ENCODE peak calls at places on chromosomes 2 and 18, in seven cellular contexts. Z, U, N, I, H, V and J are unnamed samples.

GRCh38 chr2:197168705-197169104 is 141.9 kb downstream of the ANKRD44 start:
- DNase-seq in I (peak; percentile 82), V (no peak), N (peak; percentile 82), H (peak; percentile 68), U (peak; percentile 31), Z (peak; percentile 58), J (peak; percentile 54)

GRCh38 chr2:196274387-196274809 is 103.0 kb upstream of the STK17B start:
- DNase-seq in U (no peak), V (peak; percentile 32), I (no peak), H (no peak), N (peak; percentile 24), Z (no peak), J (no peak)

GRCh38 chr2:127092306-127092705 is 14.6 kb downstream of the BIN1 start:
- DNase-seq in H (no peak), Z (no peak), N (no peak), V (no peak), I (no peak), U (no peak), J (no peak)

GRCh38 chr2:186590538-186591441 is 934 bp downstream of the ITGAV start:
- DNase-seq in H (peak; percentile 71), N (peak; percentile 44), Z (no peak), U (no peak), V (no peak), I (no peak), J (no peak)

GRCh38 chr2:212766921-212767320 is 228.3 kb upstream of the ERBB4 start:
- DNase-seq in N (no peak), I (no peak), Z (no peak), U (no peak), V (no peak), H (no peak), J (no peak)

GRCh38 chr2:33791625-33792024 is 192.5 kb upstream of the FAM98A start:
- DNase-seq in H (no peak), N (no peak), V (peak; percentile 65), Z (no peak), U (no peak), I (no peak), J (peak; percentile 44)

GRCh38 chr2:176071330-176072291 is 12.2 kb downstream of the EVX2 start:
- DNase-seq in V (no peak), U (no peak), Z (no peak), N (no peak), H (no peak), I (peak; percentile 30), J (no peak)

GRCh38 chr2:1871171-1871570 is 126.9 kb upstream of the PXDN start:
- DNase-seq in N (no peak), V (no peak), H (no peak), Z (no peak), U (no peak), I (no peak), J (no peak)

GRCh38 chr2:231017250-231017636 is 20.1 kb upstream of the C2orf72 start:
- DNase-seq in N (no peak), U (no peak), I (no peak), H (peak; percentile 60), V (no peak), Z (peak; percentile 90), J (no peak)

GRCh38 chr2:180980943-180981898 is 816 bp downstream of the UBE2E3 start:
- DNase-seq in N (peak; percentile 47), Z (peak; percentile 10), U (no peak), V (no peak), H (peak; percentile 62), I (no peak), J (no peak)

GRCh38 chr2:43890855-43891254 is 52.1 kb downstream of the ABCG8 start:
- DNase-seq in V (no peak), Z (no peak), I (no peak), U (no peak), H (no peak), N (no peak), J (no peak)

GRCh38 chr18:35027206-35027605 is 14.0 kb upstream of the MAPRE2 start:
- DNase-seq in N (no peak), U (no peak), Z (no peak), I (no peak), H (no peak), V (no peak), J (no peak)

GRCh38 chr18:36942264-36942663 is 113.3 kb downstream of the KIAA1328 start:
- DNase-seq in V (no peak), H (no peak), I (peak; percentile 30), N (peak; percentile 57), U (no peak), Z (peak; percentile 38), J (no peak)

GRCh38 chr2:231686192-231687100 is 21.9 kb upstream of the PTMA start:
- DNase-seq in Z (no peak), U (no peak), I (no peak), N (no peak), H (no peak), V (no peak), J (no peak)

GRCh38 chr18:45664824-45665763 is 49.8 kb downstream of the SLC14A2 start:
- DNase-seq in I (peak; percentile 62), U (peak; percentile 33), V (peak; percentile 33), N (peak; percentile 74), H (peak; percentile 57), Z (peak; percentile 67), J (no peak)

GRCh38 chr18:25927830-25928229 is 162.6 kb downstream of the SS18 start:
- DNase-seq in H (no peak), N (peak; percentile 28), Z (no peak), V (no peak), U (no peak), I (no peak), J (no peak)

GRCh38 chr2:197952540-197953202 is 148.3 kb downstream of the PLCL1 start:
- DNase-seq in Z (peak; percentile 43), H (no peak), I (no peak), N (peak; percentile 33), U (no peak), V (no peak), J (no peak)

GRCh38 chr18:76970749-76971148 is 148.4 kb downstream of the ZNF236 start:
- DNase-seq in U (no peak), H (no peak), N (no peak), V (no peak), Z (no peak), I (no peak), J (no peak)

GRCh38 chr2:206260427-206261012 is 13.9 kb upstream of the ZDBF2 start:
- DNase-seq in N (peak; percentile 48), Z (peak; percentile 16), H (no peak), I (no peak), U (no peak), V (no peak), J (no peak)

GRCh38 chr18:58212274-58212673 is 168.2 kb downstream of the NEDD4L start:
- DNase-seq in U (no peak), V (no peak), H (no peak), Z (no peak), N (peak; percentile 31), I (no peak), J (no peak)

GRCh38 chr18:2312440-2312839 is 258.9 kb downstream of the METTL4 start:
- DNase-seq in U (no peak), I (no peak), N (no peak), Z (peak; percentile 98), H (no peak), V (no peak), J (no peak)

GRCh38 chr2:113157108-113157896 is 16.5 kb upstream of the PSD4 start:
- DNase-seq in N (peak; percentile 30), V (no peak), H (no peak), Z (no peak), I (peak; percentile 64), U (peak; percentile 34), J (peak; percentile 89)

GRCh38 chr18:78527984-78528383 is 451.6 kb upstream of the SALL3 start:
- DNase-seq in U (no peak), H (no peak), N (no peak), V (no peak), I (no peak), Z (no peak), J (no peak)

GRCh38 chr18:73973972-73974371 is 173.7 kb downstream of the FBXO15 start:
- DNase-seq in N (no peak), H (no peak), V (no peak), U (no peak), Z (peak; percentile 62), I (no peak), J (no peak)

GRCh38 chr2:235745597-235745996 is 251.8 kb downstream of the AGAP1 start:
- DNase-seq in V (no peak), H (no peak), N (no peak), U (no peak), I (no peak), Z (no peak), J (no peak)

GRCh38 chr2:3575534-3576324 is 669 bp downstream of the RPS7 start:
- DNase-seq in U (no peak), H (no peak), Z (no peak), I (no peak), N (peak; percentile 27), V (no peak), J (peak; percentile 84)

GRCh38 chr2:186427970-186428369 is 58.1 kb upstream of the ZC3H15 start:
- DNase-seq in H (no peak), V (no peak), N (no peak), Z (peak; percentile 61), U (no peak), I (no peak), J (no peak)

GRCh38 chr18:78672862-78673446 is 306.7 kb upstream of the SALL3 start:
- DNase-seq in H (no peak), I (no peak), Z (no peak), N (no peak), V (no peak), U (no peak), J (no peak)